ENCODE peak calls at places on chromosomes 4 and X, in six cellular contexts. I, N, H, P, D and G are unnamed samples.

GRCh38 chrX:123803331-123803983 is 56.4 kb upstream of the XIAP start:
- DNase-seq in I (peak), N (peak), H (no peak), P (peak), D (peak), G (peak)

GRCh38 chrX:40612511-40612910 is 10.7 kb upstream of the MPC1L start:
- DNase-seq in I (no peak), N (no peak), H (no peak), P (no peak), D (no peak), G (no peak)

GRCh38 chr4:121535351-121535750 is 154.5 kb upstream of the QRFPR start:
- DNase-seq in I (no peak), N (no peak), H (no peak), P (no peak), D (no peak), G (no peak)

GRCh38 chr4:153222790-153223417 is 18.7 kb downstream of the TRIM2 start:
- DNase-seq in I (peak), N (peak), H (peak), P (peak), D (peak), G (peak)

GRCh38 chr4:94588900-94589693 is 137.4 kb downstream of the PDLIM5 start:
- DNase-seq in I (no peak), N (no peak), H (no peak), P (no peak), D (no peak), G (no peak)

GRCh38 chr4:98482847-98483806 is 175.3 kb downstream of the TSPAN5 start:
- DNase-seq in I (no peak), N (no peak), H (no peak), P (peak), D (no peak), G (no peak)

GRCh38 chr4:102614801-102615200 is 113.6 kb downstream of the NFKB1 start:
- DNase-seq in I (no peak), N (no peak), H (no peak), P (no peak), D (peak), G (peak)

GRCh38 chr4:108611360-108611759 is 9.0 kb upstream of the RPL34 start:
- DNase-seq in I (no peak), N (peak), H (no peak), P (peak), D (no peak), G (no peak)

GRCh38 chr4:3640587-3640962 is 108.4 kb upstream of the LRPAP1 start:
- DNase-seq in I (no peak), N (peak), H (no peak), P (no peak), D (no peak), G (no peak)

GRCh38 chr4:152106113-152106763 is 345.4 kb upstream of the GATB start:
- DNase-seq in I (no peak), N (peak), H (no peak), P (peak), D (no peak), G (peak)

GRCh38 chr4:110198472-110199419 is at the start of gene ELOVL6:
- DNase-seq in I (peak), N (peak), H (no peak), P (peak), D (peak), G (peak)